ENCODE peak calls at places on chromosome 9, in seven cellular contexts. One of them, this sample, is unnamed.

GRCh38 chr9:18996191-18996590 is 36.8 kb downstream of the SAXO1 start:
- DNase-seq in fibroblast of the aortic adventitia: no peak
- DNase-seq in body of pancreas: no peak
- DNase-seq in cardiac muscle cell: no peak
- DNase-seq in CD4-positive, alpha-beta T cell: no peak
- DNase-seq in brain microvascular endothelial cell: no peak
- DNase-seq in heart left ventricle: no peak
- DNase-seq in this sample: no peak

GRCh38 chr9:104868687-104869404 is 59.1 kb downstream of the ABCA1 start:
- DNase-seq in fibroblast of the aortic adventitia: peak
- DNase-seq in body of pancreas: peak
- DNase-seq in cardiac muscle cell: peak
- DNase-seq in CD4-positive, alpha-beta T cell: no peak
- DNase-seq in brain microvascular endothelial cell: peak
- DNase-seq in heart left ventricle: peak
- DNase-seq in this sample: peak

GRCh38 chr9:130681769-130682489 is 11.7 kb upstream of the EXOSC2 start:
- DNase-seq in fibroblast of the aortic adventitia: no peak
- DNase-seq in body of pancreas: peak
- DNase-seq in cardiac muscle cell: peak
- DNase-seq in CD4-positive, alpha-beta T cell: no peak
- DNase-seq in brain microvascular endothelial cell: no peak
- DNase-seq in heart left ventricle: no peak
- DNase-seq in this sample: peak

GRCh38 chr9:8436791-8437190 is 637.2 kb upstream of the DMAC1 start:
- DNase-seq in fibroblast of the aortic adventitia: no peak
- DNase-seq in body of pancreas: no peak
- DNase-seq in cardiac muscle cell: no peak
- DNase-seq in CD4-positive, alpha-beta T cell: no peak
- DNase-seq in brain microvascular endothelial cell: no peak
- DNase-seq in heart left ventricle: no peak
- DNase-seq in this sample: no peak

GRCh38 chr9:131583342-131583645 is 38.0 kb downstream of the PRRT1B start:
- DNase-seq in fibroblast of the aortic adventitia: no peak
- DNase-seq in body of pancreas: no peak
- DNase-seq in cardiac muscle cell: no peak
- DNase-seq in CD4-positive, alpha-beta T cell: no peak
- DNase-seq in brain microvascular endothelial cell: no peak
- DNase-seq in heart left ventricle: no peak
- DNase-seq in this sample: no peak

GRCh38 chr9:73583590-73583989 is 431.9 kb downstream of the ANXA1 start:
- DNase-seq in fibroblast of the aortic adventitia: peak
- DNase-seq in body of pancreas: no peak
- DNase-seq in cardiac muscle cell: no peak
- DNase-seq in CD4-positive, alpha-beta T cell: no peak
- DNase-seq in brain microvascular endothelial cell: no peak
- DNase-seq in heart left ventricle: no peak
- DNase-seq in this sample: no peak

GRCh38 chr9:37146372-37146771 is 26.0 kb downstream of the ZCCHC7 start:
- DNase-seq in fibroblast of the aortic adventitia: no peak
- DNase-seq in body of pancreas: no peak
- DNase-seq in cardiac muscle cell: no peak
- DNase-seq in CD4-positive, alpha-beta T cell: no peak
- DNase-seq in brain microvascular endothelial cell: no peak
- DNase-seq in heart left ventricle: no peak
- DNase-seq in this sample: no peak

GRCh38 chr9:95344735-95345134 is 27.2 kb upstream of the FANCC start:
- DNase-seq in fibroblast of the aortic adventitia: no peak
- DNase-seq in body of pancreas: no peak
- DNase-seq in cardiac muscle cell: no peak
- DNase-seq in CD4-positive, alpha-beta T cell: no peak
- DNase-seq in brain microvascular endothelial cell: no peak
- DNase-seq in heart left ventricle: no peak
- DNase-seq in this sample: no peak

GRCh38 chr9:33117306-33117705 is 40.8 kb upstream of the SMU1 start:
- DNase-seq in fibroblast of the aortic adventitia: peak
- DNase-seq in body of pancreas: no peak
- DNase-seq in cardiac muscle cell: no peak
- DNase-seq in CD4-positive, alpha-beta T cell: no peak
- DNase-seq in brain microvascular endothelial cell: no peak
- DNase-seq in heart left ventricle: no peak
- DNase-seq in this sample: no peak

GRCh38 chr9:107894572-107895261 is 405.1 kb upstream of the KLF4 start:
- DNase-seq in fibroblast of the aortic adventitia: peak
- DNase-seq in body of pancreas: peak
- DNase-seq in cardiac muscle cell: no peak
- DNase-seq in CD4-positive, alpha-beta T cell: no peak
- DNase-seq in brain microvascular endothelial cell: no peak
- DNase-seq in heart left ventricle: no peak
- DNase-seq in this sample: no peak

GRCh38 chr9:100394032-100394695 is 32.8 kb upstream of the MSANTD3 start:
- DNase-seq in fibroblast of the aortic adventitia: no peak
- DNase-seq in body of pancreas: no peak
- DNase-seq in cardiac muscle cell: no peak
- DNase-seq in CD4-positive, alpha-beta T cell: no peak
- DNase-seq in brain microvascular endothelial cell: no peak
- DNase-seq in heart left ventricle: no peak
- DNase-seq in this sample: no peak

GRCh38 chr9:12680341-12680740 is 12.8 kb upstream of the TYRP1 start:
- DNase-seq in fibroblast of the aortic adventitia: peak
- DNase-seq in body of pancreas: no peak
- DNase-seq in cardiac muscle cell: no peak
- DNase-seq in CD4-positive, alpha-beta T cell: no peak
- DNase-seq in brain microvascular endothelial cell: no peak
- DNase-seq in heart left ventricle: no peak
- DNase-seq in this sample: no peak

GRCh38 chr9:27337833-27338526 is 41.0 kb upstream of the EQTN start:
- DNase-seq in fibroblast of the aortic adventitia: no peak
- DNase-seq in body of pancreas: peak
- DNase-seq in cardiac muscle cell: no peak
- DNase-seq in CD4-positive, alpha-beta T cell: no peak
- DNase-seq in brain microvascular endothelial cell: no peak
- DNase-seq in heart left ventricle: no peak
- DNase-seq in this sample: no peak

GRCh38 chr9:20197976-20198685 is 409.3 kb upstream of the SLC24A2 start:
- DNase-seq in fibroblast of the aortic adventitia: no peak
- DNase-seq in body of pancreas: no peak
- DNase-seq in cardiac muscle cell: no peak
- DNase-seq in CD4-positive, alpha-beta T cell: no peak
- DNase-seq in brain microvascular endothelial cell: no peak
- DNase-seq in heart left ventricle: no peak
- DNase-seq in this sample: no peak
- TF ChIP-seq CTCF in fibroblast of the aortic adventitia: no peak
- TF ChIP-seq CTCF in body of pancreas: no peak
- TF ChIP-seq CTCF in cardiac muscle cell: no peak
- TF ChIP-seq CTCF in CD4-positive, alpha-beta T cell: no peak
- TF ChIP-seq CTCF in brain microvascular endothelial cell: no peak
- TF ChIP-seq CTCF in heart left ventricle: no peak
- TF ChIP-seq CTCF in this sample: no peak

DNA sequence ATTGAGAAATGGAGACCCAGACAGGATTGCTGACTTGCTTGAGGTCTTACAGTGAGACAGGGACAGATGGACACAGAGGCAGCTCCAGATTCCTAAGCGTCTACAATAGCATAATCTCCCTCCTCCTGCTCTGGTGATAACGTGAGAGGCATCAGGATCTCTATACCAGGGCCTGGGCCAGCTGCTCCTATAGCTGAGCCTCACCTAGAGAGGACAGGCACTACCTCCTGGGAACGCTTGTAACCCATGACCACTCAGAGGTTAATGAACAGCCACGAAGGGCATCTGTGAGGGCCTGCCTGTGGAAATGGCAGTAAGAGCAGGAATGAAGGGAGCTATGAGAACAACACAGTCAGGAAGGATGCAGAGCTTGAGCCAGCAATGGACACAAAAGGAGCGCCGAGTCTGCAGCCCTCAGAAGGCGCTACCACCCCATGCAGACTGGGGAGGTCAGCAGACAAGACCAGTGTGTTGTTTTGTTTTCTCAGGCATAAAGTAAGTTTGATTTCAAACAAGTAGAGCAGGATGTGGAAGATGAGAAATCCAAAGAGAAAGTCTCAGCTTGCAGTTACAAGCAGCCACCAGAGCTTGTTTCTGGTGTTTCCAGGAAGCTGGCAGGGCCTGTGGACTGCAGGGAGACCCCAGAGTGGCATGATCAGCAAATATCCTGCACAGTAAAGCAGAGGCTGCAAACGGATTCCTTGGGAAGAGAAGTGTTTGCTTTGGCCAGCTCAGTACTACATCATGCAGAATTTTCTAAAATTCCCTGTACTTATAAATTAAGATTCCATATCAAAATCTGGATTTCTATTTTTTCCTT is 17.4 kb downstream of the ANKS6 start:
- DNase-seq in fibroblast of the aortic adventitia: no peak
- DNase-seq in body of pancreas: no peak
- DNase-seq in cardiac muscle cell: no peak
- DNase-seq in CD4-positive, alpha-beta T cell: no peak
- DNase-seq in brain microvascular endothelial cell: no peak
- DNase-seq in heart left ventricle: no peak
- DNase-seq in this sample: peak
- TF ChIP-seq CTCF in fibroblast of the aortic adventitia: no peak
- TF ChIP-seq CTCF in body of pancreas: no peak
- TF ChIP-seq CTCF in cardiac muscle cell: no peak
- TF ChIP-seq CTCF in CD4-positive, alpha-beta T cell: no peak
- TF ChIP-seq CTCF in brain microvascular endothelial cell: no peak
- TF ChIP-seq CTCF in heart left ventricle: no peak
- TF ChIP-seq CTCF in this sample: no peak

DNA sequence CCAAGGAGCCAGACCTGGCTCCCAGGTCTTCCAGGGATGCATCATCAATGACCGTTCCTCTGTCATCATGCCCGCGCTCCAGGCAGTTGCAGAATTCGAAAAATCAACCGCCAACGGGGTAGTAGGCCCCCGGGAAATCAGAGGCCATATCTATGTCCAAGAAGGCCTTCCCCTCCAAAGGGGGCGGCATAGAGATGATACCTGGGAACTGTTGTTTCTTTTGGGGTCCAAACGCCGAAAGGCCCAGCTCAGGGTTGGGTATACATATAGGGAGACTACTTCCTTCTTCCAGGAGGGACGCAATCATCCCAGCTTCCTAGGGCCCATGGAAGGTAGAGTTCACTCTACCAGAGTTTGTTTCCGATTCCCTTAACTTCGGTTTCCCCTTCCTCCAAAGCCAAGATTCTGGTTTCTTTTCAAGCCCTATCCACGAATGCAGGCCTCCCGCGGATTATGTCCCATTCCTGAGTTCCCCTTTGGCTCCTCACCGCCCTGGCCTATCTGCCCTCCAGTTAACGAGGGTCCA is 754 bp downstream of the DCAF12 start:
- DNase-seq in fibroblast of the aortic adventitia: peak
- DNase-seq in body of pancreas: peak
- DNase-seq in cardiac muscle cell: peak
- DNase-seq in CD4-positive, alpha-beta T cell: no peak
- DNase-seq in brain microvascular endothelial cell: no peak
- DNase-seq in heart left ventricle: no peak
- DNase-seq in this sample: peak
- TF ChIP-seq CTCF in fibroblast of the aortic adventitia: no peak
- TF ChIP-seq CTCF in body of pancreas: no peak
- TF ChIP-seq CTCF in cardiac muscle cell: peak
- TF ChIP-seq CTCF in CD4-positive, alpha-beta T cell: no peak
- TF ChIP-seq CTCF in brain microvascular endothelial cell: peak
- TF ChIP-seq CTCF in heart left ventricle: no peak
- TF ChIP-seq CTCF in this sample: no peak

DNA sequence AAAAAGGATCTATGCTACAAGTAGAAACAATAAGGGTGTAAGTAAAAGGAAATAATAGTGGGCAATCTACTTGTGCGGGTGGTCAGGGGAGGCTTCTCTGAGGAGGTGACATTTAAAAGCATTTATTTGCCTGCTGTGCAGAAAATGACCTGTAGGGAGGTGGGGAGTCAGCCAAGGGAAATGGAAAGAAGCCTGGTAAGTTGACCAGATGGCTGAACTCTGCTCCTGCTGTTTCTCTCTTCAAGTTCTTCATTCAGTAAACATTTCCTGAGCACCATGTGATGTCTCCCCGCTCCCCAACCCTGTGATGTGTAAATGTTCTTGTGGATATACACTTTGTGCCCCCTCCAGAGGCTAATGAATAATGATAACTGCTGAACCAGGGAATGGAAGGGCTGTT is 9.9 kb upstream of the SPIN1 start:
- DNase-seq in fibroblast of the aortic adventitia: no peak
- DNase-seq in body of pancreas: no peak
- DNase-seq in cardiac muscle cell: no peak
- DNase-seq in CD4-positive, alpha-beta T cell: no peak
- DNase-seq in brain microvascular endothelial cell: no peak
- DNase-seq in heart left ventricle: no peak
- DNase-seq in this sample: no peak
- TF ChIP-seq CTCF in fibroblast of the aortic adventitia: peak
- TF ChIP-seq CTCF in body of pancreas: no peak
- TF ChIP-seq CTCF in cardiac muscle cell: peak
- TF ChIP-seq CTCF in CD4-positive, alpha-beta T cell: no peak
- TF ChIP-seq CTCF in brain microvascular endothelial cell: peak
- TF ChIP-seq CTCF in heart left ventricle: no peak
- TF ChIP-seq CTCF in this sample: peak

GRCh38 chr9:125361837-125362531 is 100.4 kb downstream of the GAPVD1 start:
- DNase-seq in fibroblast of the aortic adventitia: peak
- DNase-seq in body of pancreas: no peak
- DNase-seq in cardiac muscle cell: peak
- DNase-seq in CD4-positive, alpha-beta T cell: no peak
- DNase-seq in brain microvascular endothelial cell: peak
- DNase-seq in heart left ventricle: no peak
- DNase-seq in this sample: peak
- TF ChIP-seq CTCF in fibroblast of the aortic adventitia: no peak
- TF ChIP-seq CTCF in body of pancreas: no peak
- TF ChIP-seq CTCF in cardiac muscle cell: peak
- TF ChIP-seq CTCF in CD4-positive, alpha-beta T cell: peak
- TF ChIP-seq CTCF in brain microvascular endothelial cell: peak
- TF ChIP-seq CTCF in heart left ventricle: peak
- TF ChIP-seq CTCF in this sample: no peak

GRCh38 chr9:115992834-115993233 is 160.8 kb upstream of the PAPPA start:
- DNase-seq in fibroblast of the aortic adventitia: peak
- DNase-seq in body of pancreas: no peak
- DNase-seq in cardiac muscle cell: no peak
- DNase-seq in CD4-positive, alpha-beta T cell: no peak
- DNase-seq in brain microvascular endothelial cell: peak
- DNase-seq in heart left ventricle: no peak
- DNase-seq in this sample: no peak
- TF ChIP-seq CTCF in fibroblast of the aortic adventitia: no peak
- TF ChIP-seq CTCF in body of pancreas: no peak
- TF ChIP-seq CTCF in cardiac muscle cell: no peak
- TF ChIP-seq CTCF in CD4-positive, alpha-beta T cell: no peak
- TF ChIP-seq CTCF in brain microvascular endothelial cell: peak
- TF ChIP-seq CTCF in heart left ventricle: no peak
- TF ChIP-seq CTCF in this sample: no peak